ENCODE peak calls at places on chromosomes 16 and 17, in eight cellular contexts. L is LoVo; J is AG08396; Z is left lung; U is iPS DF 19.7; Y is activated CD8-positive, alpha-beta memory T cell treated with anti-CD3 and anti-CD28 coated beads for 4 hours; F is psoas muscle; M is cardiac fibroblast. S is an unnamed sample.

GRCh38 chr17:28907709-28908475 is 5.0 kb upstream of the DHRS13 start:
- DNase-seq in L (no peak), J (no peak), Z (no peak), U (no peak), Y (no peak), F (no peak), M (no peak), S (no peak)

GRCh38 chr17:39753514-39754160 is 15.9 kb downstream of the GRB7 start:
- DNase-seq in L (peak), J (peak), Z (peak), U (no peak), Y (no peak), F (peak), M (no peak), S (peak)

GRCh38 chr16:85286970-85287814 is 174.9 kb upstream of the CIBAR2 start:
- DNase-seq in L (no peak), J (peak), Z (no peak), U (no peak), Y (no peak), F (peak), M (peak), S (peak)

GRCh38 chr17:31134526-31134925 is 39.7 kb downstream of the NF1 start:
- DNase-seq in L (no peak), J (no peak), Z (no peak), U (no peak), Y (no peak), F (no peak), M (no peak), S (no peak)

GRCh38 chr17:75047398-75048098 is 523 bp downstream of the KCTD2 start:
- DNase-seq in L (peak), J (peak), Z (peak), U (no peak), Y (no peak), F (peak), M (no peak), S (no peak)

GRCh38 chr17:20073056-20073979 is 64.2 kb downstream of the SPECC1 start:
- DNase-seq in L (no peak), J (no peak), Z (peak), U (no peak), Y (peak), F (peak), M (peak), S (peak)

GRCh38 chr17:22272363-22273146 is 580.2 kb downstream of the KCNJ18 start:
- DNase-seq in L (no peak), J (no peak), Z (no peak), U (no peak), Y (no peak), F (no peak), M (no peak), S (no peak)

GRCh38 chr17:48100160-48100559 is 1.1 kb downstream of the CBX1 start:
- DNase-seq in L (no peak), J (peak), Z (no peak), U (no peak), Y (no peak), F (no peak), M (peak), S (peak)

GRCh38 chr16:66728117-66728787 is 23.2 kb downstream of the DYNC1LI2 start:
- DNase-seq in L (peak), J (peak), Z (no peak), U (no peak), Y (no peak), F (no peak), M (peak), S (peak)

GRCh38 chr17:18119166-18119745 is 10.7 kb downstream of the MYO15A start:
- DNase-seq in L (no peak), J (no peak), Z (no peak), U (no peak), Y (no peak), F (no peak), M (no peak), S (no peak)

GRCh38 chr17:69075823-69076222 is 15.1 kb upstream of the ABCA9 start:
- DNase-seq in L (no peak), J (no peak), Z (no peak), U (no peak), Y (no peak), F (no peak), M (no peak), S (no peak)

GRCh38 chr17:28763804-28764266 is 20.0 kb downstream of the TRAF4 start:
- DNase-seq in L (peak), J (peak), Z (no peak), U (no peak), Y (peak), F (peak), M (peak), S (peak)

GRCh38 chr17:8300629-8301242 is 5.5 kb upstream of the SLC25A35 start:
- DNase-seq in L (peak), J (peak), Z (peak), U (peak), Y (peak), F (peak), M (peak), S (peak)

GRCh38 chr17:41657164-41657754 is 31.4 kb upstream of the EIF1 start:
- DNase-seq in L (no peak), J (no peak), Z (no peak), U (no peak), Y (no peak), F (peak), M (no peak), S (no peak)

GRCh38 chr16:21001262-21001661 is 100.7 kb downstream of the LYRM1 start:
- DNase-seq in L (no peak), J (peak), Z (no peak), U (no peak), Y (no peak), F (no peak), M (peak), S (no peak)

GRCh38 chr16:70475054-70475871 is 20.9 kb downstream of the FCSK start:
- DNase-seq in L (no peak), J (no peak), Z (no peak), U (no peak), Y (no peak), F (no peak), M (no peak), S (no peak)

GRCh38 chr17:27596571-27597187 is 34.3 kb upstream of the LGALS9 start:
- DNase-seq in L (no peak), J (no peak), Z (no peak), U (no peak), Y (no peak), F (no peak), M (no peak), S (no peak)

GRCh38 chr16:84268661-84269060 is 26.0 kb upstream of the WFDC1 start:
- DNase-seq in L (no peak), J (no peak), Z (no peak), U (no peak), Y (no peak), F (no peak), M (no peak), S (no peak)

S was measured in AG20443.